ENCODE peak calls at places on chromosomes 6 and 20, in ten cellular contexts. I, Z, R, Y, A, H, S, X, B and M are unnamed samples.

GRCh38 chr6:82691997-82692396 is 328.4 kb downstream of the TPBG start:
- DNase-seq in Y (no peak), R (no peak), Z (no peak), S (no peak), A (no peak), X (no peak), I (no peak), H (no peak), B (no peak), M (no peak)

GRCh38 chr6:18016133-18016532 is 28.7 kb upstream of the KIF13A start:
- DNase-seq in Z (no peak), I (no peak), X (no peak), A (no peak), S (no peak), H (no peak), B (no peak), Y (no peak), R (no peak), M (no peak)

GRCh38 chr20:36670665-36671357 is 24.8 kb upstream of the SLA2 start:
- DNase-seq in H (no peak), X (no peak), A (no peak), Z (no peak), S (no peak), B (no peak), Y (no peak), I (no peak), R (no peak), M (no peak)

GRCh38 chr6:47157653-47158219 is 115.6 kb upstream of the ADGRF1 start:
- DNase-seq in S (no peak), B (no peak), H (peak), Y (no peak), R (no peak), A (no peak), I (no peak), Z (no peak), X (no peak), M (no peak)

GRCh38 chr6:144331610-144332009 is 46.5 kb downstream of the UTRN start:
- DNase-seq in X (peak), I (no peak), B (no peak), H (no peak), Z (no peak), A (no peak), R (no peak), Y (no peak), S (no peak), M (no peak)

GRCh38 chr20:3071610-3072529 is at the start of gene OXT:
- DNase-seq in B (no peak), S (peak), I (peak), H (no peak), A (peak), R (peak), Z (no peak), X (no peak), Y (peak), M (peak)

GRCh38 chr6:165034271-165034741 is 275.1 kb downstream of the C6orf118 start:
- DNase-seq in I (no peak), B (no peak), Y (no peak), R (no peak), Z (no peak), S (no peak), H (no peak), A (no peak), X (no peak), M (no peak)

GRCh38 chr6:131231103-131231502 is 95.8 kb downstream of the AKAP7 start:
- DNase-seq in A (no peak), H (no peak), Y (no peak), B (no peak), R (no peak), Z (no peak), I (no peak), S (no peak), X (no peak), M (no peak)

GRCh38 chr6:149905371-149905910 is 7.5 kb upstream of the RAET1E start:
- DNase-seq in A (no peak), S (no peak), Y (peak), I (no peak), H (no peak), B (no peak), X (no peak), Z (no peak), R (no peak), M (no peak)

GRCh38 chr6:46963626-46964025 is 41.9 kb upstream of the ADGRF5 start:
- DNase-seq in X (peak), B (no peak), S (no peak), Y (no peak), Z (no peak), R (no peak), I (no peak), H (peak), A (peak), M (no peak)

GRCh38 chr6:101516553-101516952 is 123.0 kb downstream of the GRIK2 start:
- DNase-seq in H (no peak), I (no peak), B (no peak), S (no peak), A (no peak), Y (no peak), Z (no peak), R (no peak), X (no peak), M (no peak)

GRCh38 chr6:40931927-40932326 is 107.1 kb downstream of the UNC5CL start:
- DNase-seq in S (no peak), A (no peak), H (peak), X (peak), B (no peak), Y (no peak), I (no peak), R (no peak), Z (no peak), M (no peak)

GRCh38 chr6:41284726-41285125 is 1.8 kb downstream of the TREM1 start:
- DNase-seq in H (peak), Z (no peak), X (no peak), I (peak), Y (no peak), R (no peak), S (no peak), B (no peak), A (no peak), M (peak)

GRCh38 chr6:72245565-72245964 is 359.2 kb downstream of the RIMS1 start:
- DNase-seq in B (no peak), H (no peak), S (no peak), A (no peak), Y (no peak), X (no peak), Z (no peak), I (no peak), R (no peak), M (no peak)

GRCh38 chr6:15310680-15311079 is 64.8 kb downstream of the JARID2 start:
- DNase-seq in I (no peak), S (no peak), X (no peak), B (no peak), R (no peak), A (no peak), Z (no peak), Y (no peak), H (peak), M (no peak)

GRCh38 chr20:58584881-58585752 is 66.0 kb upstream of the STX16 start:
- DNase-seq in H (peak), B (no peak), R (no peak), A (no peak), S (no peak), X (no peak), I (no peak), Z (no peak), Y (no peak), M (no peak)

GRCh38 chr20:46563848-46564197 is 13.4 kb upstream of the OCSTAMP start:
- DNase-seq in X (no peak), A (no peak), I (no peak), R (no peak), H (no peak), Z (no peak), S (no peak), B (no peak), Y (no peak), M (no peak)

GRCh38 chr6:30769088-30769852 is 24.9 kb upstream of the IER3 start:
- DNase-seq in B (no peak), X (peak), Y (peak), R (peak), A (peak), S (peak), I (peak), Z (peak), H (peak), M (no peak)

GRCh38 chr6:44263357-44264100 is 1.8 kb downstream of the NFKBIE start:
- DNase-seq in H (no peak), Y (no peak), I (no peak), Z (peak), B (no peak), X (no peak), S (peak), R (peak), A (no peak), M (peak)

GRCh38 chr20:63159826-63160640 is 55.9 kb downstream of the YTHDF1 start:
- DNase-seq in R (no peak), H (no peak), Z (no peak), B (no peak), I (no peak), Y (no peak), A (no peak), X (no peak), S (no peak), M (no peak)

GRCh38 chr20:51697119-51697826 is 70.9 kb downstream of the ATP9A start:
- DNase-seq in I (no peak), B (no peak), A (no peak), S (no peak), R (no peak), H (peak), Z (no peak), X (no peak), Y (no peak), M (no peak)

GRCh38 chr20:44092551-44093248 is 94.3 kb downstream of the JPH2 start:
- DNase-seq in Y (no peak), Z (peak), B (no peak), X (peak), I (no peak), A (no peak), S (no peak), R (no peak), H (peak), M (no peak)

GRCh38 chr20:53803492-53804155 is 210.0 kb upstream of the ZNF217 start:
- DNase-seq in Y (no peak), I (no peak), R (no peak), S (no peak), Z (no peak), H (no peak), A (no peak), X (no peak), B (no peak), M (no peak)

GRCh38 chr20:41064377-41064776 is 35.8 kb downstream of the TOP1 start:
- DNase-seq in R (no peak), S (no peak), I (no peak), Y (no peak), A (no peak), Z (peak), H (no peak), X (no peak), B (no peak), M (peak)

GRCh38 chr20:23350855-23351838 is 556 bp downstream of the NXT1 start:
- DNase-seq in X (peak), Z (peak), A (peak), I (peak), H (peak), B (no peak), S (peak), Y (peak), R (peak), M (peak)

GRCh38 chr6:23414204-23414501 is 711.9 kb upstream of the NRSN1 start:
- DNase-seq in A (no peak), Y (no peak), R (no peak), X (peak), I (no peak), S (no peak), Z (peak), B (no peak), H (peak), M (peak)

GRCh38 chr6:169990095-169991030 is 238.9 kb downstream of the ERMARD start:
- DNase-seq in Y (peak), Z (no peak), A (no peak), S (peak), B (no peak), H (no peak), X (no peak), R (no peak), I (no peak), M (peak)

GRCh38 chr6:90226257-90226656 is 70.4 kb downstream of the BACH2 start:
- DNase-seq in X (peak), S (no peak), A (no peak), R (no peak), B (no peak), Y (no peak), I (no peak), H (peak), Z (no peak), M (no peak)

GRCh38 chr6:137776786-137777185 is 90.3 kb upstream of the TNFAIP3 start:
- DNase-seq in S (no peak), Z (no peak), A (no peak), X (no peak), Y (no peak), R (no peak), B (no peak), I (no peak), H (peak), M (no peak)

GRCh38 chr6:137832110-137832509 is 34.9 kb upstream of the TNFAIP3 start:
- DNase-seq in S (no peak), B (no peak), X (peak), R (no peak), H (peak), I (no peak), Y (no peak), A (no peak), Z (no peak), M (no peak)

GRCh38 chr20:313948-314347 is 11.4 kb upstream of the SOX12 start:
- DNase-seq in R (no peak), Y (no peak), S (no peak), A (no peak), I (no peak), Z (no peak), X (peak), H (peak), B (no peak), M (no peak)

DNA sequence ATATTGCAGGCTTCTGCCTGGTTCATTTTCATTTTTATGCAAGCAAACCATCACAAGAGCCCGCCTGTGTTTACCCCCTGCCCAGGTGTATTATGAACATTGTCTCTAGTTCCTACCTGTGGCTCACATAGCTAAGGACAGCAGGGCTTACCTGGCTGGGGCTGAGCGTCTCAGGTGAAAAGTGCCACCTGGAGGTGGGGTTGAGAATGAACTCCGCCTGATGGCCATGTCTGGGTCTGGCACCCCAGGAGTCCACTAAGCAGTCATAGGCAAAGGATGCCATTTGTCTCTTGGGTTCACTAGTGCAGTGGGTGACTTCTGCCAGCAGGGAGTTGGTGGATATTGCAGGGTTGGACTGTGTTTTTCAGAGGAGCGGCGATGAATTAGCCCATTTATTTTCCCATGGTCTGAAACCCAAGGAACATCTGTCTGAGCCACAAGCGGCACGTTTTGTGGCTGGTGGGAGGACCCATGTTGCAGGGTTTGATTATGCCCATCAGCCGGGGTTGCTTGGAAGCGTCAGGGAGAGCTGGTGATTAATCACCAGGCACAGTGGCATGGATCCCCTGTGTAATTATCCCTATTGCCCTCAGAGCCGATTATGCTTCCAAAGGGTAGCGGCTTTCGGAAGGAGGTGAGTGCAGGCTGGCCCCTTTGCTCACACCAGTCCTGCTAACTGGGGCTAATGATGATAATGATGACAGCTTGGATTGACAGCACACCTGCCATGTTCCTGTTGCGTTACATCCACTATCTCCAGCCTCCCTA is 92.2 kb downstream of the CDH26 start:
- DNase-seq in Z (no peak), B (no peak), R (no peak), A (no peak), I (no peak), S (no peak), X (no peak), H (no peak), Y (no peak), M (no peak)
- TF ChIP-seq CTCF in Z (no peak), B (peak), R (no peak), A (peak), I (peak), S (no peak), X (no peak), H (no peak), Y (peak), M (no peak)

GRCh38 chr6:167580512-167580911 is 246.2 kb upstream of the AFDN start:
- DNase-seq in S (no peak), R (no peak), X (no peak), B (no peak), Y (no peak), H (no peak), Z (no peak), A (no peak), I (no peak), M (no peak)
- TF ChIP-seq CTCF in S (no peak), R (no peak), X (no peak), B (no peak), Y (no peak), H (no peak), Z (no peak), A (no peak), I (no peak), M (no peak)

GRCh38 chr6:133033263-133033662 is 207.9 kb upstream of the EYA4 start:
- DNase-seq in Z (no peak), X (peak), R (no peak), Y (no peak), I (no peak), H (peak), B (no peak), S (no peak), A (no peak), M (no peak)

GRCh38 chr6:133040025-133040838 is 200.9 kb upstream of the EYA4 start:
- DNase-seq in R (no peak), B (no peak), A (no peak), I (no peak), Y (no peak), S (no peak), H (peak), X (peak), Z (peak), M (peak)

DNA sequence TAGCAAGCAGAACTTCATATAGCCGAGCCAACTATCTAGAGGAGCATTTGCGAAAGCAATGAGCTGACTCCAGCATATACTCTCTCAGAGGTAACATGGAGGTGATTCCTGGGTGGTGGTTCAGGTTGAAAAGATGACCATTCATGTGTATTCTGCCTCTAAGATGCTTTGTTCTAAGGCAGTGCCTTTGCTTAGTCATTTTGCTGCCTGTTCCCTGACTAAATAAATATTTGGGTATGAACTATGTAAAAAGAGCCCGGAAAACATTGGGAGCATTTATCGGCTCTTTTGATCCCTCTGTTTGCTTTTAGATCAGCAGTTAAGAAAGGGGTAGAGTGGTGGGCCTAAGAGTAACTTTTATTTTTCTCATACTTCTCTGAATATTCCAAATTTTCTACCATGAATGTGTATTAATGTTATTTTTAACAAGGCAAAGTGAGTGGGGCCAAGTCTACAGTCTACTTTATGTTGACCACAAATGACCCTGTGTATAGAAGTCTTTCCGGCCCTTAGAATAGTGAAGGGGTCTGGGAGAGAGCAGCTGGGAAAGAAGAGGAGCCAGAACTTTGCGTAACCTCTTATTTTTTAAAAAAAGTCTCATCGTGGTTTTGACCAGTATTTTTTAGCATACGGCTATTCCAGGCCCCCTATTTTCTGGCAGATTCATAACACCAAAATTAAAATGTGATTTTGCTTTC is 206.5 kb upstream of the EYA4 start:
- DNase-seq in Z (no peak), I (no peak), S (no peak), B (no peak), Y (no peak), R (no peak), H (no peak), X (no peak), A (no peak), M (no peak)
- TF ChIP-seq CTCF in Z (no peak), I (no peak), S (no peak), B (no peak), Y (no peak), R (no peak), H (no peak), X (no peak), A (no peak), M (no peak)

GRCh38 chr20:56995157-56995556 is 271.3 kb downstream of the BMP7 start:
- DNase-seq in Y (no peak), X (no peak), R (no peak), I (no peak), H (no peak), A (no peak), S (no peak), B (no peak), Z (no peak), M (no peak)

GRCh38 chr20:56996533-56996932 is 269.9 kb downstream of the BMP7 start:
- DNase-seq in Y (no peak), I (no peak), X (no peak), Z (no peak), H (no peak), B (no peak), S (no peak), A (no peak), R (no peak), M (no peak)

GRCh38 chr20:56993020-56993419 is 273.4 kb downstream of the BMP7 start:
- DNase-seq in B (no peak), Y (no peak), I (no peak), S (no peak), A (no peak), H (no peak), Z (no peak), X (no peak), R (no peak), M (no peak)

GRCh38 chr20:56994006-56994405 is 272.4 kb downstream of the BMP7 start:
- DNase-seq in A (no peak), R (no peak), H (no peak), I (no peak), S (no peak), Z (no peak), B (no peak), Y (no peak), X (no peak), M (no peak)

GRCh38 chr20:56995635-56996075 is 270.8 kb downstream of the BMP7 start:
- DNase-seq in Z (peak), X (no peak), A (no peak), Y (no peak), H (peak), B (no peak), I (no peak), R (peak), S (no peak), M (peak)
- TF ChIP-seq CTCF in Z (peak), X (peak), A (peak), Y (peak), H (peak), B (peak), I (peak), R (peak), S (no peak), M (peak)

GRCh38 chr6:11044712-11045167 is 635 bp upstream of the ELOVL2 start:
- DNase-seq in R (no peak), B (no peak), S (no peak), Y (no peak), A (no peak), X (no peak), Z (no peak), H (no peak), I (no peak), M (no peak)
- TF ChIP-seq CTCF in R (no peak), B (no peak), S (no peak), Y (no peak), A (no peak), X (no peak), Z (no peak), H (no peak), I (no peak), M (no peak)

GRCh38 chr6:113997106-113997505 is 26.2 kb upstream of the HDAC2 start:
- DNase-seq in B (no peak), H (peak), A (no peak), S (no peak), Y (no peak), X (peak), I (no peak), R (no peak), Z (no peak), M (no peak)

GRCh38 chr6:113998811-113999210 is 27.9 kb upstream of the HDAC2 start:
- DNase-seq in Z (no peak), Y (no peak), B (no peak), A (no peak), X (no peak), R (no peak), I (no peak), S (no peak), H (no peak), M (no peak)

GRCh38 chr6:113999284-113999683 is 28.3 kb upstream of the HDAC2 start:
- DNase-seq in S (no peak), A (no peak), Z (no peak), B (no peak), R (no peak), I (no peak), H (no peak), X (no peak), Y (no peak), M (no peak)

GRCh38 chr6:113995632-113996031 is 24.7 kb upstream of the HDAC2 start:
- DNase-seq in Z (peak), B (no peak), I (peak), A (peak), S (no peak), H (peak), Y (no peak), X (peak), R (peak), M (no peak)

DNA sequence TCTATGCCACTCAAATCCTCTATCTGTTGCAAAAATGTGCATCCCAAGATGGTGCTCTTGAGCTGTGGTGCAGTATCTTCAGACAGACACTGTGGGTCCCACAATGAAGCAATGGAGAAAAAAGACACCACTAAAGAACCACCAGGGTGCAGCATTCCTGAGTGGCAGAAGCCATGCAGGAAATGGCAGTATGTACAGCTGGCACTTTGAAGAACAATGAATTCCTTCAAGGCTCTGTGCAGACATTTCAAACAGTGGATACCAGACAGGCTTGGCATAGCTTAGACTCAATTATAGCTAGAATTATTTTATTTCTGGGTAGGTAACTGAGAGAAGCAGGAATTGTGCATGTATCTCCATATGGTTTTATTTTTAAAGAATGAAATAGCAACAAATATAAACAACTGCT is 24.0 kb upstream of the HDAC2 start:
- DNase-seq in I (no peak), H (peak), R (peak), Z (peak), A (peak), X (peak), Y (no peak), S (peak), B (no peak), M (peak)
- TF ChIP-seq CTCF in I (peak), H (peak), R (peak), Z (peak), A (peak), X (peak), Y (peak), S (peak), B (peak), M (peak)